ENCODE peak calls at places on chromosomes 16 and 17, in four cellular contexts. M is H9, P is IMR-90, R is trophoblast cell. J is an unnamed sample.
A peak's percentile ranks its signal among the peaks of the same experiment; 100 is the strongest.

GRCh38 chr16:49932449-49932848 is 76.5 kb upstream of the ZNF423 start:
- DNase-seq in M (no peak), P (no peak), R (peak; percentile 49), J (no peak)

GRCh38 chr17:68820476-68820824 is 134.7 kb downstream of the ABCA8 start:
- DNase-seq in M (no peak), P (no peak), R (no peak), J (peak; percentile 34)

GRCh38 chr17:55317284-55317683 is 52.5 kb downstream of the HLF start:
- DNase-seq in M (no peak), P (no peak), R (peak; percentile 35), J (no peak)

GRCh38 chr17:73936908-73937627 is 266.4 kb upstream of the RPL38 start:
- DNase-seq in M (no peak), P (no peak), R (no peak), J (no peak)

GRCh38 chr16:49440156-49441065 is 66.8 kb downstream of the C16orf78 start:
- DNase-seq in M (no peak), P (no peak), R (no peak), J (no peak)

GRCh38 chr16:31508706-31509523 is 724 bp upstream of the RUSF1 start:
- DNase-seq in M (no peak), P (peak; percentile 56), R (no peak), J (no peak)

GRCh38 chr16:67668495-67669157 is 2.0 kb downstream of the C16orf86 start:
- DNase-seq in M (no peak), P (no peak), R (no peak), J (no peak)

GRCh38 chr17:78135858-78136500 is 5.4 kb downstream of the TMC8 start:
- DNase-seq in M (no peak), P (no peak), R (no peak), J (no peak)

GRCh38 chr16:9338068-9338467 is 246.6 kb downstream of the HAPSTR1 start:
- DNase-seq in M (no peak), P (no peak), R (no peak), J (no peak)

GRCh38 chr17:15262291-15263205 is 2.6 kb downstream of the PMP22 start:
- DNase-seq in M (peak; percentile 89), P (peak; percentile 83), R (peak; percentile 32), J (peak; percentile 86)

GRCh38 chr17:66191607-66192377 is at the start of gene CEP112:
- DNase-seq in M (peak; percentile 97), P (peak; percentile 53), R (peak; percentile 54), J (peak; percentile 74)

GRCh38 chr16:1752853-1753252 is 18.5 kb downstream of the NME3 start:
- DNase-seq in M (no peak), P (no peak), R (no peak), J (no peak)

GRCh38 chr17:66661857-66662256 is 173.1 kb upstream of the CACNG5 start:
- DNase-seq in M (no peak), P (no peak), R (no peak), J (no peak)

GRCh38 chr16:71883193-71883848 is 661 bp downstream of the ZNF821 start:
- DNase-seq in M (peak; percentile 82), P (peak; percentile 6), R (peak; percentile 60), J (peak; percentile 32)

GRCh38 chr16:57029161-57030160 is 40.1 kb downstream of the NLRC5 start:
- DNase-seq in M (no peak), P (peak; percentile 77), R (peak; percentile 86), J (peak; percentile 41)

GRCh38 chr16:54199486-54200160 is 87.0 kb downstream of the IRX3 start:
- DNase-seq in M (no peak), P (no peak), R (no peak), J (no peak)

GRCh38 chr16:54069601-54070239 is 216.9 kb downstream of the IRX3 start:
- DNase-seq in M (no peak), P (no peak), R (no peak), J (no peak)

GRCh38 chr16:67015317-67015731 is 13.6 kb upstream of the CBFB start:
- DNase-seq in M (no peak), P (no peak), R (no peak), J (no peak)

GRCh38 chr17:44840274-44840673 is 7.4 kb upstream of the HIGD1B start:
- DNase-seq in M (no peak), P (no peak), R (no peak), J (no peak)

GRCh38 chr17:40382251-40382650 is 17.7 kb upstream of the GJD3 start:
- DNase-seq in M (no peak), P (no peak), R (no peak), J (no peak)

GRCh38 chr17:35864853-35865252 is 3.8 kb downstream of the HEATR9 start:
- DNase-seq in M (no peak), P (no peak), R (no peak), J (no peak)

GRCh38 chr16:78122774-78123315 is 23.4 kb downstream of the WWOX start:
- DNase-seq in M (no peak), P (peak; percentile 53), R (peak; percentile 42), J (peak; percentile 78)

GRCh38 chr17:9308069-9308468 is 267.6 kb downstream of the STX8 start:
- DNase-seq in M (peak; percentile 52), P (no peak), R (peak; percentile 97), J (peak; percentile 34)

GRCh38 chr16:85515830-85516397 is 97.2 kb upstream of the GSE1 start:
- DNase-seq in M (no peak), P (no peak), R (no peak), J (peak; percentile 11)

GRCh38 chr17:1769826-1770477 is 8.1 kb downstream of the SERPINF1 start:
- DNase-seq in M (peak; percentile 88), P (no peak), R (peak; percentile 67), J (no peak)

GRCh38 chr16:79768594-79768993 is 168.1 kb upstream of the MAF start:
- DNase-seq in M (no peak), P (no peak), R (no peak), J (no peak)

GRCh38 chr17:71208111-71208704 is 912.6 kb upstream of the SOX9 start:
- DNase-seq in M (no peak), P (peak; percentile 92), R (no peak), J (no peak)

GRCh38 chr17:11446316-11446715 is 152.0 kb upstream of the DNAH9 start:
- DNase-seq in M (no peak), P (no peak), R (no peak), J (no peak)

GRCh38 chr16:24978370-24978914 is 36.7 kb downstream of the ARHGAP17 start:
- DNase-seq in M (no peak), P (no peak), R (no peak), J (peak; percentile 50)

GRCh38 chr16:75011634-75012307 is 12.9 kb downstream of the ZNRF1 start:
- DNase-seq in M (no peak), P (peak; percentile 92), R (peak; percentile 37), J (peak; percentile 86)

GRCh38 chr16:75267631-75268264 is 16.3 kb upstream of the BCAR1 start:
- DNase-seq in M (no peak), P (peak; percentile 53), R (peak; percentile 49), J (peak; percentile 76)

GRCh38 chr17:44738214-44738906 is 20.4 kb upstream of the ADAM11 start:
- DNase-seq in M (no peak), P (peak; percentile 49), R (no peak), J (peak; percentile 24)

GRCh38 chr17:82831818-82832200 is 8.0 kb downstream of the ZNF750 start:
- DNase-seq in M (no peak), P (no peak), R (no peak), J (no peak)

GRCh38 chr16:85912271-85912974 is 13.5 kb downstream of the IRF8 start:
- DNase-seq in M (no peak), P (peak; percentile 36), R (no peak), J (peak; percentile 46)

GRCh38 chr17:18055597-18055996 is 16.4 kb downstream of the GID4 start:
- DNase-seq in M (no peak), P (no peak), R (no peak), J (no peak)

GRCh38 chr16:82476786-82477185 is 150.0 kb upstream of the CDH13 start:
- DNase-seq in M (no peak), P (no peak), R (no peak), J (no peak)

GRCh38 chr17:78532922-78533640 is 44.1 kb downstream of the DNAH17 start:
- DNase-seq in M (peak; percentile 17), P (peak; percentile 68), R (no peak), J (peak; percentile 24)

GRCh38 chr16:30351001-30351441 is 4.1 kb downstream of the CD2BP2 start:
- DNase-seq in M (no peak), P (no peak), R (no peak), J (no peak)

GRCh38 chr17:41579484-41580243 is 7.0 kb downstream of the KRT14 start:
- DNase-seq in M (peak; percentile 98), P (peak; percentile 54), R (peak; percentile 97), J (peak; percentile 73)
- H3K18ac ChIP-seq in M (peak overlapping the region; percentile 22), P (no peak overlapping the region), R (peak overlapping the region; percentile 29), J (no peak overlapping the region)

DNA sequence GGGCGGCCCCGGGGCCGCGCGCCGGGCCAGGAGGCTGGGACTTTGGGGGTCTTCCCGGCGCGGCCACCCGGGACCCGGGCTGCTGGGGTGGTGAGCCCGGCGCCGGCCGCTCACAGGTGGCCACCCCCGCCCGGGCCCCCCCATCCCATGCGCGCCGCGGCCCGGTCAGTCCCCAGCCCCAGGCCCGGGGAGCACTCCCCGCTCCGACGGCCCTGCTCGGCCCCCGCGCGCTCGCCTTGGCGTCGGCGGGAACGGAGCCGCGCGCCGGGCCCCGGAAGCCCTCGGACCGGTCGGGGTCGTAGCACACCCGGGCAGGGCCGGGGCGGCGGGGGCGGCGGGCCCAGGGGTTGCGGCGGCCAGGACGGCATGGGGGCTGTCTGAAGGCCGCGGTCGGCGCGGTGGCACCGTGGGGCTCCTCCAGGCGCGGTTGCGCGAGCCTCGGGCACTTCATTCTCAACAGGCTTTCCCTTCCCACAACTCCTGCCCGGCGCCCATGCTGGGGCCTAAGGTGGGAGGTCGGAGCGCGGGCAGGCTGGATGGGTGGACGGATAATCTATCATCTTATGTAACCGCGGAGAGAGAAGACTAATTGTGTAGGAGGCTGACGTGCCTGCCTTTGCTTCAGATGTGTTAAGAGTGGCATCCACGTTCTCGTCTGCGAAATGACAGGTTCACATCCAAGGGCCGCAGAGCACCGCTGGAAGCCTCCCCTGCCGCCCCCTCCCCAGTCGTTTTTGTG is 607 bp downstream of the BAIAP2 start:
- DNase-seq in M (no peak), P (no peak), R (no peak), J (peak; percentile 46)
- H3K18ac ChIP-seq in M (no peak overlapping the region), P (no peak overlapping the region), R (peak overlapping the region; percentile 20), J (no peak overlapping the region)

DNA sequence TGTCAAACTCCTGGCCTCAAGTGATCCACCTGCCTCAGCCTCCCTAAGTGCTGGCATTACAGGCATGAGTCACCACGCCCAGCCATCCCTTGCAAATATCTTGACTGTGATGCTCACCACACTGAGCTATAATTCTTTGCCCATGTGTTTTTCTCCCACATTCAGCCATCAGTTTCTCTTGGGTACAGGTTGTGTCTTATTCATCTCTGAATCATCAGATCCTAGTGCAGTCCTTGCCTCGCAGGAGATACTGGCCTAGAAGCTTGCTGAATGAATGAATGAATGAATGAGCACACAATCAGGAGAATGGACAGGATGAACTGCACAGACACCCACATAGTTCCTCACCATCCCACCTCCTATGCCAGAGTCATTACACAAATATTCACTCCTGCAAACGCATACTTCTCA is 24.4 kb upstream of the ETV4 start:
- DNase-seq in M (no peak), P (peak; percentile 86), R (no peak), J (peak; percentile 37)
- H3K18ac ChIP-seq in M (no peak overlapping the region), P (no peak overlapping the region), R (no peak overlapping the region), J (no peak overlapping the region)

GRCh38 chr17:81345211-81346089 is 49.8 kb upstream of the BAHCC1 start:
- DNase-seq in M (peak; percentile 87), P (peak; percentile 87), R (peak; percentile 66), J (peak; percentile 90)

GRCh38 chr17:81347437-81347836 is 47.8 kb upstream of the BAHCC1 start:
- DNase-seq in M (peak; percentile 26), P (no peak), R (no peak), J (no peak)

GRCh38 chr17:81346908-81347349 is 48.3 kb upstream of the BAHCC1 start:
- DNase-seq in M (peak; percentile 38), P (no peak), R (no peak), J (no peak)

GRCh38 chr17:81348097-81349055 is 46.9 kb upstream of the BAHCC1 start:
- DNase-seq in M (peak; percentile 33), P (no peak), R (no peak), J (no peak)

GRCh38 chr17:81346090-81346907 is 49.0 kb upstream of the BAHCC1 start:
- DNase-seq in M (peak; percentile 99), P (peak; percentile 94), R (peak; percentile 94), J (peak; percentile 96)
- H3K18ac ChIP-seq in M (peak overlapping the region; percentile 66), P (peak overlapping the region; percentile 58), R (peak overlapping the region; percentile 96), J (peak overlapping the region; percentile 65)

J was measured in mesenchymal stem cell.